ENCODE peak calls at places on chromosome X, in nine cellular contexts. I, H, V, T, D, J, W, U and P are unnamed samples.

GRCh38 chrX:23389196-23389792 is 54.6 kb downstream of the PTCHD1 start:
- DNase-seq in D (no peak), T (no peak), H (peak; percentile 51), V (no peak), U (no peak), W (no peak), J (no peak), I (no peak), P (no peak)

GRCh38 chrX:35617836-35618235 is 180.3 kb upstream of the MAGEB16 start:
- DNase-seq in V (no peak), T (no peak), I (no peak), H (no peak), U (no peak), D (no peak), W (no peak), J (no peak), P (no peak)

GRCh38 chrX:9390121-9390520 is 74.7 kb upstream of the TBL1X start:
- DNase-seq in J (no peak), V (no peak), H (no peak), I (no peak), U (no peak), T (no peak), W (no peak), D (no peak), P (no peak)

GRCh38 chrX:130566028-130566683 is 164.4 kb downstream of the RBMX2 start:
- DNase-seq in D (no peak), H (no peak), V (no peak), W (peak; percentile 1), J (no peak), T (no peak), I (no peak), U (no peak), P (no peak)

GRCh38 chrX:53563324-53563723 is 123.2 kb downstream of the HUWE1 start:
- DNase-seq in H (no peak), U (no peak), D (no peak), T (no peak), V (no peak), I (no peak), J (no peak), W (no peak), P (no peak)

GRCh38 chrX:56029188-56029587 is 203.0 kb upstream of the KLF8 start:
- DNase-seq in V (no peak), D (no peak), H (no peak), I (no peak), U (no peak), J (no peak), T (no peak), W (no peak), P (no peak)

GRCh38 chrX:149040873-149041535 is 464.1 kb downstream of the IDS start:
- DNase-seq in I (no peak), H (no peak), D (no peak), J (no peak), U (no peak), W (peak; percentile 35), V (no peak), T (no peak), P (peak; percentile 6)

GRCh38 chrX:150088042-150088441 is 149.8 kb upstream of the EOLA2 start:
- DNase-seq in U (no peak), I (no peak), W (no peak), V (no peak), J (no peak), T (no peak), D (no peak), H (no peak), P (no peak)

GRCh38 chrX:1451676-1452496 is 823 bp downstream of the ASMTL start:
- DNase-seq in H (no peak), U (no peak), V (no peak), W (no peak), D (no peak), I (no peak), T (no peak), J (no peak), P (no peak)

GRCh38 chrX:74382613-74383012 is 38.7 kb upstream of the SLC16A2 start:
- DNase-seq in W (peak; percentile 62), H (peak; percentile 72), U (peak; percentile 87), T (peak; percentile 51), I (peak; percentile 52), V (no peak), J (peak; percentile 60), D (peak; percentile 58), P (peak; percentile 32)

GRCh38 chrX:103329991-103330390 is at the start of gene TCEAL7:
- DNase-seq in W (no peak), T (no peak), D (no peak), U (no peak), H (peak; percentile 92), V (peak; percentile 21), I (no peak), J (peak; percentile 43), P (peak; percentile 2)

GRCh38 chrX:40008841-40009461 is 88.8 kb downstream of the BCOR start:
- DNase-seq in W (no peak), I (peak; percentile 44), T (no peak), U (no peak), V (peak; percentile 1), H (peak; percentile 83), J (peak; percentile 82), D (peak; percentile 22), P (no peak)

GRCh38 chrX:12330841-12331240 is 192.6 kb downstream of the FRMPD4 start:
- DNase-seq in T (no peak), V (no peak), D (no peak), W (no peak), I (no peak), J (no peak), U (no peak), H (no peak), P (no peak)

GRCh38 chrX:23784487-23785301 is 1.7 kb downstream of the SAT1 start:
- DNase-seq in J (no peak), H (no peak), V (no peak), U (no peak), W (peak; percentile 81), I (no peak), T (no peak), D (peak; percentile 44), P (peak; percentile 59)